ENCODE peak calls at places on chromosome 1, in four cellular contexts. W, J, Z and M are unnamed samples.

GRCh38 chr1:177820213-177820612 is 149.6 kb downstream of the SEC16B start:
- DNase-seq in W (no peak), J (no peak), Z (no peak), M (no peak)

GRCh38 chr1:94755675-94756074 is 64.5 kb upstream of the SLC44A3 start:
- DNase-seq in W (peak), J (no peak), Z (no peak), M (no peak)

GRCh38 chr1:202106340-202107284 is 16.1 kb upstream of the GPR37L1 start:
- DNase-seq in W (no peak), J (no peak), Z (no peak), M (no peak)

GRCh38 chr1:18940303-18941020 is 16.0 kb downstream of the IFFO2 start:
- DNase-seq in W (no peak), J (no peak), Z (no peak), M (no peak)

GRCh38 chr1:205492201-205492667 is 12.2 kb upstream of the CDK18 start:
- DNase-seq in W (peak), J (no peak), Z (no peak), M (no peak)

GRCh38 chr1:111407297-111407696 is 20.2 kb downstream of the OVGP1 start:
- DNase-seq in W (no peak), J (no peak), Z (no peak), M (no peak)

GRCh38 chr1:26015358-26015757 is 6.2 kb upstream of the EXTL1 start:
- DNase-seq in W (peak), J (no peak), Z (no peak), M (no peak)

GRCh38 chr1:203534526-203534925 is 40.6 kb downstream of the OPTC start:
- DNase-seq in W (no peak), J (no peak), Z (no peak), M (no peak)

GRCh38 chr1:179127163-179127895 is 45.5 kb downstream of the TOR3A start:
- DNase-seq in W (no peak), J (no peak), Z (no peak), M (no peak)

GRCh38 chr1:6037338-6037762 is 8.3 kb upstream of the KCNAB2 start:
- DNase-seq in W (no peak), J (no peak), Z (no peak), M (no peak)

GRCh38 chr1:40866408-40866788 is 4.2 kb upstream of the CITED4 start:
- DNase-seq in W (peak), J (no peak), Z (no peak), M (no peak)

GRCh38 chr1:8204823-8205222 is 113.1 kb upstream of the SLC45A1 start:
- DNase-seq in W (no peak), J (no peak), Z (no peak), M (no peak)

GRCh38 chr1:224067621-224068457 is 46.1 kb upstream of the FBXO28 start:
- DNase-seq in W (no peak), J (no peak), Z (no peak), M (no peak)

GRCh38 chr1:91075233-91076135 is 53.6 kb upstream of the ZNF644 start:
- DNase-seq in W (peak), J (no peak), Z (no peak), M (no peak)

GRCh38 chr1:203557958-203558760 is 64.2 kb downstream of the OPTC start:
- DNase-seq in W (no peak), J (no peak), Z (no peak), M (no peak)

GRCh38 chr1:101137144-101138126 is 99.4 kb upstream of the S1PR1 start:
- DNase-seq in W (peak), J (no peak), Z (peak), M (no peak)

GRCh38 chr1:178724386-178724733 is 684 bp upstream of the RALGPS2 start:
- DNase-seq in W (no peak), J (no peak), Z (no peak), M (peak)

GRCh38 chr1:37399830-37400790 is 74.3 kb upstream of the ZC3H12A start:
- DNase-seq in W (no peak), J (no peak), Z (no peak), M (no peak)

GRCh38 chr1:229164338-229164737 is 106.6 kb upstream of the RAB4A start:
- DNase-seq in W (no peak), J (no peak), Z (no peak), M (no peak)

GRCh38 chr1:229158317-229159294 is 112.3 kb upstream of the RAB4A start:
- DNase-seq in W (no peak), J (no peak), Z (no peak), M (no peak)

GRCh38 chr1:229159668-229160544 is 111.0 kb upstream of the RAB4A start:
- DNase-seq in W (peak), J (no peak), Z (no peak), M (no peak)

GRCh38 chr1:229164836-229165285 is 106.0 kb upstream of the RAB4A start:
- DNase-seq in W (no peak), J (no peak), Z (no peak), M (no peak)

GRCh38 chr1:229161740-229162139 is 109.2 kb upstream of the RAB4A start:
- DNase-seq in W (no peak), J (no peak), Z (no peak), M (no peak)
- TF ChIP-seq SUZ12 in W (no peak), J (no peak), Z (no peak), M (no peak)

GRCh38 chr1:182143825-182144661 is 82.5 kb upstream of the ZNF648 start:
- DNase-seq in W (no peak), J (peak), Z (no peak), M (peak)

GRCh38 chr1:182147136-182147815 is 85.8 kb upstream of the ZNF648 start:
- DNase-seq in W (no peak), J (no peak), Z (peak), M (no peak)

GRCh38 chr1:182146286-182146685 is 84.8 kb upstream of the ZNF648 start:
- DNase-seq in W (no peak), J (no peak), Z (no peak), M (no peak)

GRCh38 chr1:182149411-182149965 is 88.0 kb upstream of the ZNF648 start:
- DNase-seq in W (no peak), J (no peak), Z (no peak), M (peak)
- H3K9ac ChIP-seq in W (no peak), J (no peak), Z (no peak), M (no peak)

GRCh38 chr1:3211996-3212395 is 143.0 kb downstream of the PRDM16 start:
- DNase-seq in W (no peak), J (no peak), Z (no peak), M (no peak)

GRCh38 chr1:3212453-3213230 is 143.6 kb downstream of the PRDM16 start:
- DNase-seq in W (no peak), J (no peak), Z (no peak), M (no peak)

GRCh38 chr1:3211582-3211981 is 142.6 kb downstream of the PRDM16 start:
- DNase-seq in W (no peak), J (no peak), Z (no peak), M (no peak)

GRCh38 chr1:3215198-3216045 is 146.4 kb downstream of the PRDM16 start:
- DNase-seq in W (no peak), J (no peak), Z (no peak), M (no peak)

GRCh38 chr1:3213730-3214129 is 144.7 kb downstream of the PRDM16 start:
- DNase-seq in W (no peak), J (no peak), Z (no peak), M (no peak)
- TF ChIP-seq SUZ12 in W (no peak), J (no peak), Z (no peak), M (no peak)

GRCh38 chr1:31507676-31508530 is 68.4 kb upstream of the TINAGL1 start:
- DNase-seq in W (peak), J (no peak), Z (no peak), M (no peak)

GRCh38 chr1:31504001-31504400 is 72.3 kb upstream of the TINAGL1 start:
- DNase-seq in W (no peak), J (no peak), Z (no peak), M (no peak)

GRCh38 chr1:31507221-31507620 is 69.1 kb upstream of the TINAGL1 start:
- DNase-seq in W (no peak), J (no peak), Z (no peak), M (no peak)

GRCh38 chr1:31503581-31503980 is 72.7 kb upstream of the TINAGL1 start:
- DNase-seq in W (no peak), J (no peak), Z (no peak), M (no peak)

DNA sequence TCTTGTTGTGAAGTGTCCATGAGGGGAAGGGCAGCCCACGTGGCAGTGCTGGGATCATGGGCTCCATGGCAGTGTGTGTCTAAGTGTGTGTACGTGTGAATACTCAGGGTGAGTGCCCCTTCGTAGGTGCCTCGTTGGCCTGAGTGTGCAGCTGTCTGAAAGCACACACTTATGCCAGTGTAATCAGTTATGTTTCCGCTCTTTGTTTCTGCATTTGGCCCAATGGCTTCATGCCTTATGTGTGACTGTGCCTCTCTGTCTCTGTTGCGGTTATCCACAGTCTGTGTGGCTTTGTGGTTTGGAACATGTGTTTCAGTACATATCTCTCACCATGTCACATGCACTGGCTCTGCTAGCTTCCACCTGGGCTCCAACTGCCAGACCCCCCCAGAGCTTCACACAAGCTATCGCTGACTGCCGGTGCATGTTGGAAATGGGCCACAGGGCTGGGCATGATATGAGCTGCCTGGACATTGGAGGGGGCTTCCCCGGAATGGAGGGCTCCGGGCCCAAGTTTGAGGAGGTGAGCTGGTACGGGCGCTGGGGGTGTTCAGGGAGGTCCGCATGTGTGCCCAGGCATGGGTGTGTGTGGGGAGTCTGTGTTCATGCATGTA is 70.3 kb upstream of the TINAGL1 start:
- DNase-seq in W (no peak), J (no peak), Z (peak), M (no peak)
- H3K9ac ChIP-seq in W (no peak), J (no peak), Z (no peak), M (no peak)

DNA sequence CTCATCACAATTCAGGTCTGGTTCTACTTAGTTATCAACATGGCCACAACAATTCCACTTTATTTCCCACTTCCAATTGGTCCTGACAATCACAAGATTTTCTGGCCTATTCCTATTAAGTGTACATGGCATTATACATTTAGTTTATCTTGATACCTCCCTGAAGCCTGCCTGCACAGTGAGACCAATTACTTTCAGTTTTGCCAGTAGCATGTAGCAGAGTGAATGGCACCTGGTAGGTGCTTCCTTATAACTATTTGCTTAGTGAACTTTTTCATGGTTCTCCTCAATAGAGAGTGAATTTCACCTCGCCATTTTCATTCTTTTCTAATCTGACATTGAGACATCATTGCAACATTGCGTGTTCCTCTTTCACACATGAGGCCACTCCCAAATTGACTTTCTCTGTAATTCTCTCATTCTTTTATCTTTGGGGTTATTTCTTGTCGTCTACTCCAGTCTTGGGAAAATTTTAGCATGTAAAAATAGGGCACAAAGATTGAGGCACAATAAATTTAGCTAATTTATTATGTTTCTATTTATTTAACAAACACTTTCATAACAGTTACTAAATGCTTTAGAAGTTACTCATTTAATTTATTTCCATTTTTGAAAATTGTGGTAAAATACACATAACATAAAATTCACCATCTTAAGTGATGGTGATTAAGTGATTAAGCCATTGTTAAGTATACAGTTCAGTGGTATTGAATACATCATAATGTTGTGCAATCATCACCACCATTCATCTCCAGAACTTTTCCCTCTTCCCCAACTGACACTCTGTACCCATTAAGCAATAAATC is 124.4 kb downstream of the DISC1 start:
- DNase-seq in W (no peak), J (no peak), Z (no peak), M (no peak)
- TF ChIP-seq SUZ12 in W (no peak), J (no peak), Z (no peak), M (no peak)